ENCODE peak calls at places on chromosomes 1 and 21, in eight cellular contexts. C is brain microvascular endothelial cell, V is breast epithelium, F is HL-60, A is upper lobe of right lung, J is heart right ventricle, Q is A549, Z is fibroblast of the aortic adventitia. T is an unnamed sample.

GRCh38 chr1:109793486-109794318 is 30.0 kb upstream of the EPS8L3 start:
- DNase-seq in F (peak; percentile 39), C (peak; percentile 67), Z (peak; percentile 70), V (peak; percentile 52), A (no peak), Q (no peak), J (no peak), T (peak; percentile 64)

GRCh38 chr21:26124421-26124833 is 46.1 kb downstream of the APP start:
- DNase-seq in Z (peak; percentile 53), V (no peak), A (no peak), C (peak; percentile 60), J (no peak), Q (no peak), F (no peak), T (no peak)

GRCh38 chr1:42170779-42171621 is 6.5 kb upstream of the GUCA2A start:
- DNase-seq in V (no peak), Z (no peak), A (peak; percentile 82), J (no peak), F (no peak), Q (no peak), C (no peak), T (no peak)

GRCh38 chr1:25484096-25484495 is 53.4 kb downstream of the MACO1 start:
- DNase-seq in C (no peak), V (no peak), A (peak; percentile 67), Z (no peak), J (peak; percentile 72), F (no peak), Q (no peak), T (no peak)

GRCh38 chr1:170619167-170620030 is 44.5 kb upstream of the PRRX1 start:
- DNase-seq in A (no peak), C (peak; percentile 45), F (no peak), V (no peak), Q (no peak), J (no peak), Z (no peak), T (no peak)

GRCh38 chr1:175269151-175269550 is 76.6 kb upstream of the KIAA0040 start:
- DNase-seq in V (no peak), C (no peak), J (no peak), F (no peak), Q (no peak), Z (no peak), A (no peak), T (no peak)

GRCh38 chr1:234067584-234067983 is 163.1 kb downstream of the SLC35F3 start:
- DNase-seq in J (no peak), Z (no peak), Q (no peak), F (no peak), A (no peak), C (no peak), V (no peak), T (no peak)

GRCh38 chr1:185215911-185216310 is 58.9 kb downstream of the SWT1 start:
- DNase-seq in A (no peak), F (no peak), V (no peak), Z (no peak), C (no peak), Q (no peak), J (no peak), T (no peak)

GRCh38 chr1:113058861-113059441 is 14.0 kb upstream of the LRIG2 start:
- DNase-seq in A (no peak), V (no peak), Q (no peak), C (no peak), F (no peak), Z (no peak), J (no peak), T (no peak)

GRCh38 chr1:90800012-90800717 is 83.1 kb upstream of the BARHL2 start:
- DNase-seq in Z (no peak), F (no peak), J (no peak), V (no peak), C (no peak), A (no peak), Q (no peak), T (no peak)

GRCh38 chr1:235052067-235053008 is 76.3 kb downstream of the TOMM20 start:
- DNase-seq in Z (peak; percentile 71), F (no peak), V (no peak), A (peak; percentile 37), Q (no peak), J (no peak), C (no peak), T (no peak)

GRCh38 chr1:2234762-2235113 is 6.6 kb downstream of the SKI start:
- DNase-seq in J (no peak), Z (no peak), C (no peak), Q (no peak), V (no peak), F (no peak), A (peak; percentile 78), T (no peak)

GRCh38 chr1:178052650-178053461 is 41.0 kb upstream of the RASAL2 start:
- DNase-seq in C (no peak), J (no peak), F (no peak), V (no peak), A (no peak), Z (peak; percentile 35), Q (no peak), T (no peak)

GRCh38 chr1:2310332-2311183 is 80.8 kb downstream of the MORN1 start:
- DNase-seq in F (no peak), Z (no peak), C (no peak), V (no peak), A (no peak), Q (no peak), J (no peak), T (no peak)

GRCh38 chr1:13725714-13726175 is 25.8 kb downstream of the PRDM2 start:
- DNase-seq in F (peak; percentile 72), Q (peak; percentile 15), A (no peak), J (no peak), C (peak; percentile 54), Z (peak; percentile 42), V (no peak), T (peak; percentile 56)

GRCh38 chr21:33025106-33025470 is 647 bp upstream of the OLIG2 start:
- DNase-seq in A (no peak), Q (no peak), V (no peak), J (no peak), C (no peak), Z (no peak), F (no peak), T (no peak)

GRCh38 chr1:3803905-3804626 is 7.8 kb upstream of the LRRC47 start:
- DNase-seq in A (no peak), C (no peak), Z (peak; percentile 39), Q (no peak), J (no peak), V (no peak), F (no peak), T (no peak)

GRCh38 chr1:32249831-32250525 is 1.1 kb upstream of the LCK start:
- DNase-seq in J (peak; percentile 35), Z (no peak), V (no peak), A (no peak), Q (no peak), C (no peak), F (peak; percentile 71), T (no peak)

GRCh38 chr1:32077451-32077850 is 4.7 kb downstream of the TMEM39B start:
- DNase-seq in C (no peak), Q (no peak), F (no peak), V (no peak), A (no peak), J (no peak), Z (no peak), T (no peak)

GRCh38 chr1:19208710-19209438 is 1.2 kb downstream of the UBR4 start:
- DNase-seq in F (no peak), Q (no peak), V (no peak), A (no peak), C (no peak), Z (peak; percentile 80), J (no peak), T (no peak)

GRCh38 chr1:181092883-181093282 is 4.4 kb downstream of the IER5 start:
- DNase-seq in Z (no peak), C (no peak), A (no peak), J (no peak), Q (no peak), F (no peak), V (no peak), T (no peak)
- H3K4me3 ChIP-seq in Z (no peak overlapping the region), C (no peak overlapping the region), A (no peak overlapping the region), J (no peak overlapping the region), Q (peak overlapping the region; percentile 91), F (no peak overlapping the region), V (peak overlapping the region; percentile 86), T (peak overlapping the region; percentile 18)

GRCh38 chr1:205205055-205205454 is 6.4 kb downstream of the DSTYK start:
- DNase-seq in Q (no peak), A (no peak), C (no peak), J (no peak), V (no peak), F (no peak), Z (peak; percentile 11), T (no peak)

GRCh38 chr1:205204552-205204951 is 7.0 kb downstream of the DSTYK start:
- DNase-seq in C (no peak), Q (no peak), V (no peak), Z (peak; percentile 34), A (no peak), F (no peak), J (no peak), T (no peak)

GRCh38 chr1:205199931-205200299 is 11.6 kb downstream of the DSTYK start:
- DNase-seq in J (no peak), V (no peak), F (no peak), Z (no peak), Q (no peak), A (no peak), C (no peak), T (no peak)

DNA sequence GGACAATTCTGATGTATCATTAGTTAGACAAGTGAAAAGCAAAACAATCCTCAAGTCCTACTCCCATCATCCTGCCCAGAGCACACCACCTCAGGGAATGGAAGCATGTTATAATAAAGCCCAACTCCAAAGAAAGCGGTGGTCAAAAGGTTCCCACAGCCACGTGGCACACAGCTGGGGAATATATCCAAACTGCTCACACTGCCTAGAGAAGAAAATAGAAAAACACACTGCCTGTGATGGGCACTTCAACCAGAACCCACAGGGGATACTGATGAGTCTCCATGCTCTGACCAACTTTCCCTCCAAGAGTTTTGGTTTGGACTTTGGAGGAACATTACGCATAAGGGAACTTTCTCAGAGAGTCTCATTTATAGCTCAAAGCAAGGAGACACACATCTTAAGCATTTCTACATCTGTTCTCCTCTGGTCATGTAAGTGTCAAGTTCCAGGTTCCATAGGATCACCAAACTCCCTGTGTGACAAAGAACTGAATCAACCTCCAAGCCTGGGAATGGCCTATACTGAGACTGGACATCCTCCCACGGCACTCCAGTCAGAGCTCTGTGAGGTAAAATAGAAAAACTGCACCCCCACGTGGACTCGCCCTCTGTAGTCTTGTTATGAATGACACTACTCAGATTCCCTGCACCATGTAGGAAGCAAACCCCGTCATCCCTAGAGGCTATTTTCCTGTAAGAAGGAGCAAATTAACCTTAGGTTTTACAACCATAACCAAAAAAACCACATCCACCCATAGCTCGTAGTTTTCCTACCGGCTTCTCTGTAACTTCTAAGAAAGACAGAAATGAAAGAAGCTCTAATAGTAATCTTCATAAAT is 12.2 kb downstream of the DSTYK start:
- DNase-seq in J (no peak), Q (no peak), F (no peak), V (no peak), C (peak; percentile 26), A (no peak), Z (no peak), T (no peak)
- TF ChIP-seq CTCF in J (no peak), Q (no peak), F (no peak), V (no peak), C (no peak), A (no peak), Z (no peak), T (no peak)

GRCh38 chr1:36123357-36123756 is 1.7 kb downstream of the COL8A2 start:
- DNase-seq in Q (no peak), F (no peak), C (no peak), Z (no peak), V (no peak), A (peak; percentile 77), J (no peak), T (no peak)
- H3K4me3 ChIP-seq in Q (no peak overlapping the region), F (no peak overlapping the region), C (no peak overlapping the region), Z (no peak overlapping the region), V (no peak overlapping the region), A (no peak overlapping the region), J (peak overlapping the region; percentile 13), T (no peak overlapping the region)

GRCh38 chr1:202205523-202206190 is 12.1 kb downstream of the LGR6 start:
- DNase-seq in A (no peak), Q (no peak), J (no peak), F (no peak), Z (no peak), V (no peak), C (no peak), T (no peak)
- TF ChIP-seq CTCF in A (no peak), Q (no peak), J (no peak), F (no peak), Z (no peak), V (no peak), C (peak; percentile 57), T (no peak)

T was measured in AG04449.